ENCODE peak calls at places on chromosomes 4 and X, in five cellular contexts. P is A549, N is MM.1S, J is HCT116, M is K562. Y is an unnamed sample.

GRCh38 chrX:38175140-38175539 is 45.5 kb downstream of the SRPX start:
- DNase-seq in J (peak), N (peak), P (peak), M (peak), Y (no peak)

GRCh38 chrX:46961574-46962279 is 49.5 kb downstream of the JADE3 start:
- DNase-seq in N (no peak), J (no peak), M (no peak), P (no peak), Y (no peak)

GRCh38 chr4:59904331-59904730 is 1295.8 kb upstream of the ADGRL3 start:
- DNase-seq in J (no peak), M (no peak), P (no peak), N (no peak), Y (no peak)

GRCh38 chr4:78720994-78721677 is 55.0 kb upstream of the BMP2K start:
- DNase-seq in P (no peak), M (peak), N (peak), J (no peak), Y (no peak)

GRCh38 chr4:163542275-163542674 is 47.8 kb downstream of the TMA16 start:
- DNase-seq in J (no peak), N (no peak), P (no peak), M (no peak), Y (no peak)

GRCh38 chr4:8819019-8819418 is 52.6 kb downstream of the HMX1 start:
- DNase-seq in P (no peak), N (no peak), J (no peak), M (no peak), Y (no peak)

GRCh38 chrX:24646745-24647182 is 383 bp downstream of the PCYT1B start:
- DNase-seq in P (no peak), M (no peak), N (no peak), J (no peak), Y (no peak)

GRCh38 chr4:80201326-80202151 is 4.2 kb downstream of the PRDM8 start:
- DNase-seq in J (no peak), N (no peak), M (no peak), P (no peak), Y (peak)

GRCh38 chr4:100609810-100610209 is 92.0 kb upstream of the EMCN start:
- DNase-seq in M (no peak), P (no peak), J (no peak), N (peak), Y (no peak)

GRCh38 chrX:31178769-31179125 is 106.9 kb upstream of the FTHL17 start:
- DNase-seq in M (no peak), N (no peak), P (no peak), J (no peak), Y (no peak)

GRCh38 chrX:10172867-10173266 is 16.1 kb downstream of the CLCN4 start:
- DNase-seq in N (no peak), P (no peak), J (no peak), M (no peak), Y (no peak)
- H3K4me3 ChIP-seq in N (no peak), P (no peak), J (no peak), M (no peak), Y (peak)

GRCh38 chr4:142743071-142743825 is 102.9 kb downstream of the INPP4B start:
- DNase-seq in N (no peak), P (no peak), M (no peak), J (no peak), Y (no peak)

DNA sequence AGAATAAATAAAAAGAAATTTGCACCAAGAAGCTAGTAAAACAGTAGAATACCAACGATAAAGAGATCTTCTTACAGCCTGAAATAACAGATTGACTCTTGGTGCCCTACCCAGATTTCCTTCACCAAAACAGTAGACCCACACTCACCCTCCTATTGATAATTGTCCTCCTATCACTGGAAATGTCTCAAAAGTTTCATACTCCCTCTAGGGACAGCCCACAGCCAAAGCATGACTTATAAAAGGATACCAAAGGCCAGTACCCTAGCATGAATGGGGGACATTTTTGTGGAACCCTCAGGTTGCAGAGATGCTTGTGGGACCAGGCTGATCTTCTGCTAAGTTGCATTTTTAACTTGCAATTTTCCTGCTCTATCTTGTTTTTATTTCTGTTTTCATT is 104.1 kb downstream of the INPP4B start:
- DNase-seq in M (no peak), N (no peak), J (no peak), P (no peak), Y (no peak)
- TF ChIP-seq CTCF in M (no peak), N (peak), J (peak), P (no peak), Y (no peak)

DNA sequence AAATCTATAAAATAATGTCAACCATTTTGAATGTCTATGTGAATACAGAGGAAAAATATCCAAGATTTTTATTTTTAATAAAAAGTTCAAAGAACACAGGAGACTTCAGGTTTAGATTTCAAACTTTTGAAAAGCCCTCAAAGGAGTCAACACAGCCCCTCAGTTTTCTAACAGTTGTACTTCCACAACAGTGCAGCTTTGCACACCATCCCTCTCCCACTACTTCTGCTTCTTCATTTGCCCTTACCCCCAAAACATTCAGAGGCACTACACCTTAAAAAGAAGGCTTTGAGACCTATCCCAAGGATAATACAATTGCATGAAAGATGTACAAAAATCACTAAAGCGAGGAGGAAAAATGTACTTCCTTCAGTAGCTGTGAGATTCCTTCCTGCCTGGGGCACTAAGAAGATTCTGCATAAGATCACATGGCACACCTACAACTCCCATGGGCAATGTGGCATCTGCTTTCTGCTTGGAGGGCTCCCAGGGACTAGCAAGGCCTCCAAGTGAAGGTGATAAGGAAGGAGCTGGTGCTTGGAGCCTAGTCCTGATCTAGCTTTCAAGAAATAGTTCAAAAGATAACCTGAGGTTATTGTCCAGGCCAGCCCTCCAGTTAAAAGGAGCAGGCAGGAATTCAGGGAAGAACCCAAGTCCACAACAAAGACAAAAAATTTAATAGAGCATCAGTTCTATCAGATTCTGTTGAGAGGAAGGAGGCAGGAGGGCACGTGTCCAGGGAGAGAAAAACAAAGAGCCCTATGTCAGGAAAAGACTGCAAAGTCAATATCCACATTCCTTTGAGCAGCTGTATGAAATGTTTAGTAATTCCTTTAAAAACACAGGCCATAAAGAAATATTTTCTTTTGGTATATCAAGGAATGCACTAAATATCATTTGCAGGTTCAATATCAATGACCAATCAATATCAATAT is 19.1 kb downstream of the ARAP2 start:
- DNase-seq in P (no peak), M (no peak), N (no peak), J (no peak), Y (no peak)
- H3K4me2 ChIP-seq in P (no peak), M (no peak), N (no peak), J (peak), Y (no peak)

GRCh38 chr4:2583517-2583916 is 47.1 kb downstream of the FAM193A start:
- DNase-seq in P (no peak), J (no peak), N (no peak), M (no peak), Y (no peak)

GRCh38 chr4:2579910-2580309 is 43.5 kb downstream of the FAM193A start:
- DNase-seq in N (no peak), J (no peak), M (no peak), P (no peak), Y (no peak)

GRCh38 chr4:2586502-2586901 is 50.1 kb downstream of the FAM193A start:
- DNase-seq in J (no peak), N (no peak), M (no peak), P (no peak), Y (no peak)

GRCh38 chr4:2587215-2587823 is 50.9 kb downstream of the FAM193A start:
- DNase-seq in P (no peak), N (no peak), M (no peak), J (no peak), Y (peak)

DNA sequence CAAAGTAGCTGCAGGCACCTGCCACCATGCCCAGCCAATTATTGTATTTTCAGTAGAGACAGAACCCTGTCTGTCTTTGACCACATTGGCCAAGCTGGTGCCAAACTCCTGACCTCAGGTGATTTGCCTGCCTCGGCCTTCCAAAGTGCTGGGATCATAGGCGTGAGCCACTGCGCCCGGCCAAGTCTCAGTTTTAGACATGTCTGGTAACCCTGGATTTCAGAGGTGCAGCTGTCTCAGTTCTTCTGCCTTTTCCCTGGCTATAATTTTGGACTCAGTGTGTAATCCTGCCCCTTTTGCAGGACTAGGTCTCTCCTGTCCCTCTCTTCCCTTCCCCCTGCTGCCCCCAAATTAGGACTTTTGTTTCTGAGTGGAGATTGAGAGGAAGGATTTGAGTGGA is 46.6 kb downstream of the FAM193A start:
- DNase-seq in J (no peak), N (no peak), M (no peak), P (no peak), Y (no peak)
- H3K4me3 ChIP-seq in J (no peak), N (no peak), M (no peak), P (no peak), Y (no peak)

GRCh38 chr4:17636696-17637351 is 22.4 kb downstream of the MED28 start:
- DNase-seq in J (peak), N (peak), M (peak), P (peak), Y (peak)
- TF ChIP-seq CTCF in J (peak), N (peak), M (peak), P (peak), Y (peak)

GRCh38 chrX:153209347-153209746 is 30.3 kb downstream of the MAGEA1 start:
- DNase-seq in J (no peak), M (no peak), P (no peak), N (no peak), Y (no peak)
- H3K4me2 ChIP-seq in J (no peak), M (no peak), P (no peak), N (no peak), Y (no peak)

DNA sequence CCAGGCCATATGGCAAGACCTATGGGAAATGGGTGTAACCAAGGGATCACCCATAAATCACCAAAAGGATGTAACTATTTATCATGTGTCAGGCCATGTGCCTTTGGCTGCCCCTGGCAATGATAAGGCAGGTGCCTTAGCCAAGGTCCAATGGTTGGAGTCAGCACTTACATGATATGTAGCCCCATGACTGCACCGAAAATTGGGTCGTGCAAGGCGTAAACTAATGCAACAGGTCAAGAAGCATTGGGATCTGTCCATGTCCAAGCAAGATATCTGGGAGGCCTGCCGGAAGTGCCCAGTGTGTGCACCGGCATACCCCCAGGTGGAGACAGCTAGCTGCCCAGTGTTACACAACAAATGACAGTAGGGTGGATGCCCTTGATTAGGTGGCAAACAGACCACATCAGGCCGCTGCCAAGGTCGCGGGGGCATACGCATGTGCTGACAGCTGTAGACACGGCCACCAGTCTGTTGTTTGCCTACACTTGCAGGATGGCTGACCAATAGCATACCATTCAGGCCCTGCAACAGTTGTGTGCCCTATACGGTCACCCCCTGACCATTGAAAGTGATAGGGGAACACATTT is 698.2 kb upstream of the AGA start:
- DNase-seq in P (no peak), J (no peak), M (no peak), N (no peak), Y (no peak)
- H3K4me3 ChIP-seq in P (no peak), J (no peak), M (no peak), N (no peak), Y (no peak)